ENCODE peak calls at places on chromosomes 12 and 14, in four cellular contexts. U is CD8-positive, alpha-beta memory T cell; Z is mucosa of descending colon; R is adrenal gland. W is an unnamed sample.

GRCh38 chr14:66652736-66653135 is 144.8 kb downstream of the GPHN start:
- DNase-seq in Z (no peak), R (no peak), U (no peak), W (no peak)

GRCh38 chr14:105879867-105880561 is 353.6 kb downstream of the TMEM121 start:
- DNase-seq in Z (peak; percentile 37), U (peak; percentile 0), R (no peak), W (peak; percentile 21)

GRCh38 chr14:38310420-38310995 is 54.6 kb upstream of the CLEC14A start:
- DNase-seq in Z (no peak), R (no peak), U (no peak), W (no peak)

GRCh38 chr14:70789961-70790360 is 19.4 kb downstream of the MAP3K9 start:
- DNase-seq in U (no peak), R (no peak), Z (no peak), W (no peak)

GRCh38 chr12:46483572-46484395 is 111.2 kb upstream of the SLC38A2 start:
- DNase-seq in R (no peak), U (no peak), Z (no peak), W (no peak)

GRCh38 chr12:117090816-117091711 is 8.2 kb downstream of the TESC start:
- DNase-seq in Z (no peak), U (no peak), R (no peak), W (peak; percentile 89)

GRCh38 chr12:107990325-107990724 is 138.8 kb upstream of the WSCD2 start:
- DNase-seq in Z (no peak), U (peak; percentile 10), R (peak; percentile 26), W (no peak)

GRCh38 chr12:117967512-117967911 is 1.3 kb downstream of the KSR2 start:
- DNase-seq in U (no peak), Z (no peak), R (no peak), W (no peak)

GRCh38 chr12:8590842-8591545 is 21.7 kb downstream of the AICDA start:
- DNase-seq in Z (no peak), U (no peak), R (no peak), W (no peak)

GRCh38 chr12:84463756-84464495 is 448.7 kb downstream of the SLC6A15 start:
- DNase-seq in R (no peak), U (no peak), Z (no peak), W (no peak)

GRCh38 chr12:75706786-75707605 is 195.6 kb upstream of the KRR1 start:
- DNase-seq in R (no peak), Z (no peak), U (no peak), W (no peak)

GRCh38 chr12:88934163-88934747 is 354.0 kb upstream of the KITLG start:
- DNase-seq in Z (no peak), R (no peak), U (no peak), W (no peak)

GRCh38 chr12:23564454-23564853 is 385.0 kb downstream of the SOX5 start:
- DNase-seq in U (no peak), Z (no peak), R (no peak), W (no peak)

GRCh38 chr14:53341324-53341723 is 188.2 kb upstream of the DDHD1 start:
- DNase-seq in U (no peak), Z (no peak), R (no peak), W (no peak)

GRCh38 chr14:20489093-20489994 is 16.0 kb upstream of the RNASE10 start:
- DNase-seq in U (no peak), Z (no peak), R (no peak), W (no peak)

GRCh38 chr12:13538136-13538535 is 341.6 kb downstream of the EMP1 start:
- DNase-seq in U (no peak), Z (no peak), R (no peak), W (no peak)

GRCh38 chr12:110543252-110543959 is 39.7 kb downstream of the PPTC7 start:
- DNase-seq in R (peak; percentile 87), U (no peak), Z (peak; percentile 60), W (peak; percentile 91)

GRCh38 chr12:47942327-47943230 is 20.8 kb upstream of the TMEM106C start:
- DNase-seq in U (peak; percentile 38), R (no peak), Z (no peak), W (peak; percentile 55)

GRCh38 chr12:56885316-56885715 is 48.9 kb downstream of the SDR9C7 start:
- DNase-seq in R (no peak), U (no peak), Z (no peak), W (no peak)

GRCh38 chr14:99195602-99196309 is 76.2 kb downstream of the BCL11B start:
- DNase-seq in U (no peak), R (no peak), Z (no peak), W (no peak)

DNA sequence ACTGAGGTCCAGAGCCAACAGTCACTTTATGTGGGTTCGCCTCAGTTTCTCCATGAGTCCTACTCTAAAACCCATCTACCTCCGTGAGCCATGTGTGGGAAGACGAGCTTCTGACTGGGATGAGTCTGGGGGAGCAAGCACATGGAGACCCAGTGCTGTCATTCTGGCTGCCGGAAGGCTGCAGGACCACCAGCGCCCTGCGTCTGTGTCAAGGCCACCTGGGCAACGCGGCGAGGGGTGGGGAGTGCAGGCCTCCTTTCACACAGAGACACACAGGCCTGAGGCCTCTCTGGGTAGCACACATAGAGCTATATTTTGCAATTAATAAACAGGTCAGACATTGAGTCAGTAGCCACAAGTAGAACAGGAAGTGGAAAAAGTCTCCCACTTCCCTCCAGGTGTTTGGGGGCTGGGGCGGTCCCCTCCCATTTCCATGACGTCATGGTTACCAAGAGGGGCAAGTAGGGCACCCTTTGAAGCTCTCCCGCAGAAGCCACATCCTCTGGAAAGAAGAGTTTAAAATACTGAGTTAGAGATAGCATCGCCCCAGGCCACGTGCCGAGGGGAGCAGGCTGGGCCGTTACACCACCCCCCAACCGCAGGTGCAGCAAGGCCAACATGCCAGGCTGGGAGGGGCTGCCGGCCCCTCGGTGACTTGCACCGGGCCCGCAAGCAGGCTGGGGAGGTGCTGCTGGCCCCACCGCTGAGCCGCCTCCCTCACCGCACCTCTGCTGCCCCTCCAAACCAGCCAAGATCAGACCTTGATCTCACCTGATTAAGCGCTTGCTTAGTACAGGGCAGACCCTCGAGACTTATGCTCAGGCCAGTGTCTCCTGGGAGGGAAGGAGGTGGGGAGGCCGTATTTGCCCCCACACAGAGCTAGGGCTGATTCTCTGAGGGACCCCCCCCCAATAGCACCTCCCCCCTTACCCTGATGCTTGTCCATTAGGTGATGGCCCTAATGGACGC is 32.7 kb downstream of the DAD1 start:
- DNase-seq in R (no peak), Z (peak; percentile 93), U (peak; percentile 96), W (peak; percentile 74)
- H3K4me3 ChIP-seq in R (peak overlapping the region; percentile 41), Z (no peak overlapping the region), U (peak overlapping the region; percentile 69), W (peak overlapping the region; percentile 34)

DNA sequence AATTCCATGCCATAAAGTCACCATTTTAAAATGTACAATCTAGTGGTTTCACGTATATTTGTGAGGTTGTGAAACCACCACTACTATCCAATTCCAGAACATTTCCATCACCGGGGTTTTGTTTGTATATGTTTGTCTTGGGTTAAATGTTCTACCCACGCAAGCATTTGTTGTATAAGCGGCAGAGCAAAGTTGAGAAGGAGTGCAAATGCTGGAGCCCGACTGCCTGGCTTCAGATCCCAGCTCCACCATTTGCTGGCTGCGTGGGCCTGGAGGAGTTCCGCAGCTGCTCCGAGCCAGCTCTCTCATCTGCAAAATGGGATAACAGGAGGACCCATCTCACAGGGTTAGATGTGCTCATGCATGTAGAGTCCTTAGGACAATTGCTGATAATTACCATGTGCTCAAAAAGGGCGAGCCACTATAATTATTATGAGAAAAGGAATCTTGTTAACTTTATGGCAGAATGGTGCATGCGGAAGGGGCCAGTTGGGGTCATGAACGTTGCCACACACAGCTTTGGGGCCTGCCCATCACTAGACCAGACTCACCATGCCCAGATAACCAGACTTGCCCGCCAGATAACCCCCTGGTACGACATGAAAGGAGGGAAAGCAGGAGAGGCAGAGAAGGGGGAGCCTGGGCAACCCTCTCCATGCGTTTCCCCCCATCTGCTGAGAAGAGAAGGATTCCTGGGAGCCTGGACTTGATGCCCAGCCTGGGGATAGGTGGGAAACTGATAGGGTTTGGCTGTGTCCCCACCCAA is 6.4 kb downstream of the ACTN1 start:
- DNase-seq in Z (no peak), R (no peak), U (no peak), W (no peak)
- H3K4me1 ChIP-seq in Z (peaks cover 53% of the 10 kb centered on the region), R (peaks cover 13% of the 10 kb centered on the region), U (peaks cover 70% of the 10 kb centered on the region), W (peaks cover 82% of the 10 kb centered on the region)

DNA sequence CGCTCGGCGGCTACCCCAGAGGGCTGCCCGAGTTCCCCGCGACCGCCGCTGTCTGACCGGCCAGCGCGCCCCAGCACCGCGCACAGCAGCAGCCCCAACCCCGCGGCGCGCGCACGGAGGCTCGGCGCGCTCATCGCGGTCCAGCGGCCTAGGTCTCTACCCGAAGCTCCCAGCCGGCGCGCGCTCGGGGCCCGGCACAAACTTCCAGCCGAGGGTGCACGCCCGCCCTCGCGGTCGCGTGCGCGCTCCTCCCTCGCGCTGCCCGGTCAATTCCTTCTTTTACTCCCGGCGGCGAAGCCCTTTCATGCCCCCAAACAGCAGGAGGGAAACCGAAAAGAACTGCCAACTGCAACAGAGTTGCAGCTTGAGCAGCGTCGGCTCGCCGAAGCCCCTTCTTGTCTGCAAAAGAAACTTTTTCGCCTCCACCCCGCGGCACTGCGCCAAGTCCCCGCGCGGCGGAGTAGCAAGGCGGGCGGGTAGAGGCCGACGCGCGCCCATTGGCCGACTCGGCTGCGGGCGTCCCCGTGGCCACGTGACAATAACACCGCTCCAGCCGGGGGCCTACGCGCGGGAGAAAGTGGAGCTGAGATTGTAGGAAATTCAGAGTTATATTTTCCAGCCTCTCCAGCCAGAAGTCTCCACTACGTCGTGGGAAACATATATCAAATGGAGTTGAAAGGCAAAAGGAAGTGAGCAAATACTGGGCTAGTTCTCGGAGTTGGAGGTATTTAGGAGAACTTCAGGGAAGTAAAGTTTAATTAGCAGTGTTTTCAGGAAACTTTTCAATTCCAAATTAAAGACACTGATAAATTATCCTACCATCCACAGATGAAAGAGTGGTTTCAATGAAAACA is at the start of gene LRIG3:
- DNase-seq in Z (peak; percentile 92), U (no peak), R (peak; percentile 81), W (peak; percentile 91)
- H3K4me3 ChIP-seq in Z (peak within 1 kb of the TSS; percentile 79), U (no peak within 1 kb of the TSS), R (peak within 1 kb of the TSS; percentile 72), W (peak within 1 kb of the TSS; percentile 87)

GRCh38 chr12:124543591-124544310 is 23.7 kb downstream of the NCOR2 start:
- DNase-seq in Z (no peak), R (no peak), U (no peak), W (no peak)
- H3K4me1 ChIP-seq in Z (peaks cover 47% of the 10 kb centered on the region), R (peaks cover 48% of the 10 kb centered on the region), U (peaks cover 48% of the 10 kb centered on the region), W (peaks cover 82% of the 10 kb centered on the region)

DNA sequence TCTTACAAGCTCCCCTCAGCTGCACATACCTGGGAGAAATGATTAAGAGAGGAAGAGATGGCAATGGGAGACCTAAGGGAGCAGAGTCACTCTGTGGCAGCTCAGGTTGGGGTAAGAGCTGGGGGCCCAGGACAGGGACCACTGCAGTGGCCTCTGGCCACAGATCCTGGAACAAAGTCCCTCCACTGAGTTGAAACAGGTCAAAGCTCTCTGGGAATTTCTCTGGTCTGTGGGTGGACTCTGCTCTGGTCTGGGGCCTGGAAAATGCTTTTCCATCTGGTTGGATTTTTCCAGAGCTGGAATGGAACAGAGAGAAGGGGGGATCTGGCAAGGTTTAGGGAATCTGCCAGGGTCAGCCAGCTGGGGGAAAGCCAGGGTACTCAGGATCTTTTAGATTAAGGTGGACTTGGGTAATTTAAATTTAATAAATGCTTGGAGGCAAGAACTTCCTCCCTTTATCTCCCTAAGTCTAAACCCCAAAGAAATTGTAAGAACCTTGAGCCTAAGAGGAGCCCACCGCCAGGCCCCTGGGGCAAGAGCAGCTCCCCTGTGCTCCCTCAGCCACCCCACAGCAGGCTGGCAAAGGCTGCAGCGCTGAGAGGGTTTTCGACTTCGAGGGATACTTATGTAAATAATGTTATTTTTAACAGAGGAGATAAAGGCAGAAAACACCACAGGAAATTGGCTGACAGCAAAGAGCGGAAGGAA is 3.7 kb downstream of the HOXC10 start:
- DNase-seq in Z (peak; percentile 9), R (no peak), U (no peak), W (no peak)
- H3K4me3 ChIP-seq in Z (no peak overlapping the region), R (no peak overlapping the region), U (no peak overlapping the region), W (no peak overlapping the region)

GRCh38 chr12:132501189-132501940 is 11.4 kb downstream of the FBRSL1 start:
- DNase-seq in Z (no peak), R (no peak), U (no peak), W (no peak)
- H3K4me1 ChIP-seq in Z (peaks cover 14% of the 10 kb centered on the region), R (peaks cover 39% of the 10 kb centered on the region), U (peaks cover 57% of the 10 kb centered on the region), W (peaks cover 100% of the 10 kb centered on the region)

GRCh38 chr12:32756476-32757158 is 920 bp upstream of the YARS2 start:
- DNase-seq in Z (no peak), U (no peak), R (no peak), W (no peak)
- H3K4me3 ChIP-seq in Z (no peak overlapping the region), U (peak overlapping the region; percentile 97), R (no peak overlapping the region), W (peak overlapping the region; percentile 79)